ENCODE peak calls at places on chromosomes 6 and 20, in seven cellular contexts. One of them, this sample, is unnamed.

GRCh38 chr6:14964486-14964885 is 281.4 kb upstream of the JARID2 start:
- DNase-seq in EL: no peak
- DNase-seq in myocyte: no peak
- DNase-seq in stimulated activated CD4-positive, alpha-beta T cell treated with anti-CD3 and anti-CD28 coated beads, Interleukin-4, amount 100 ng/mL, for 1 hour: no peak
- DNase-seq in HCEC 1CT: no peak
- DNase-seq in coronary artery: no peak
- DNase-seq in AG04450: no peak
- DNase-seq in this sample: no peak

GRCh38 chr6:2432258-2432657 is 186.9 kb upstream of the GMDS start:
- DNase-seq in myocyte: peak
- DNase-seq in coronary artery: no peak
- DNase-seq in EL: peak
- DNase-seq in AG04450: peak
- DNase-seq in stimulated activated CD4-positive, alpha-beta T cell treated with anti-CD3 and anti-CD28 coated beads, Interleukin-4, amount 100 ng/mL, for 1 hour: no peak
- DNase-seq in HCEC 1CT: peak
- DNase-seq in this sample: no peak

GRCh38 chr20:7851031-7851490 is 89.2 kb downstream of the HAO1 start:
- DNase-seq in EL: peak
- DNase-seq in coronary artery: no peak
- DNase-seq in HCEC 1CT: peak
- DNase-seq in AG04450: no peak
- DNase-seq in stimulated activated CD4-positive, alpha-beta T cell treated with anti-CD3 and anti-CD28 coated beads, Interleukin-4, amount 100 ng/mL, for 1 hour: no peak
- DNase-seq in myocyte: no peak
- DNase-seq in this sample: no peak

GRCh38 chr6:83311231-83311630 is 118.1 kb downstream of the RWDD2A start:
- DNase-seq in HCEC 1CT: peak
- DNase-seq in coronary artery: no peak
- DNase-seq in stimulated activated CD4-positive, alpha-beta T cell treated with anti-CD3 and anti-CD28 coated beads, Interleukin-4, amount 100 ng/mL, for 1 hour: no peak
- DNase-seq in AG04450: no peak
- DNase-seq in myocyte: no peak
- DNase-seq in EL: peak
- DNase-seq in this sample: no peak

GRCh38 chr6:72559067-72559466 is 62.8 kb upstream of the KCNQ5 start:
- DNase-seq in coronary artery: no peak
- DNase-seq in AG04450: no peak
- DNase-seq in HCEC 1CT: no peak
- DNase-seq in stimulated activated CD4-positive, alpha-beta T cell treated with anti-CD3 and anti-CD28 coated beads, Interleukin-4, amount 100 ng/mL, for 1 hour: no peak
- DNase-seq in EL: no peak
- DNase-seq in myocyte: no peak
- DNase-seq in this sample: no peak

GRCh38 chr20:25139061-25139705 is 56.3 kb upstream of the ENTPD6 start:
- DNase-seq in HCEC 1CT: no peak
- DNase-seq in stimulated activated CD4-positive, alpha-beta T cell treated with anti-CD3 and anti-CD28 coated beads, Interleukin-4, amount 100 ng/mL, for 1 hour: no peak
- DNase-seq in AG04450: no peak
- DNase-seq in myocyte: no peak
- DNase-seq in coronary artery: peak
- DNase-seq in EL: no peak
- DNase-seq in this sample: no peak

GRCh38 chr6:118188561-118188960 is 281.5 kb downstream of the SLC35F1 start:
- DNase-seq in myocyte: no peak
- DNase-seq in coronary artery: no peak
- DNase-seq in HCEC 1CT: no peak
- DNase-seq in AG04450: no peak
- DNase-seq in stimulated activated CD4-positive, alpha-beta T cell treated with anti-CD3 and anti-CD28 coated beads, Interleukin-4, amount 100 ng/mL, for 1 hour: no peak
- DNase-seq in EL: no peak
- DNase-seq in this sample: no peak

GRCh38 chr6:55286824-55287223 is 40.4 kb upstream of the GFRAL start:
- DNase-seq in AG04450: no peak
- DNase-seq in stimulated activated CD4-positive, alpha-beta T cell treated with anti-CD3 and anti-CD28 coated beads, Interleukin-4, amount 100 ng/mL, for 1 hour: no peak
- DNase-seq in myocyte: no peak
- DNase-seq in HCEC 1CT: no peak
- DNase-seq in coronary artery: no peak
- DNase-seq in EL: no peak
- DNase-seq in this sample: no peak

GRCh38 chr6:170152111-170152926 is 138.6 kb downstream of the DLL1 start:
- DNase-seq in myocyte: no peak
- DNase-seq in coronary artery: no peak
- DNase-seq in stimulated activated CD4-positive, alpha-beta T cell treated with anti-CD3 and anti-CD28 coated beads, Interleukin-4, amount 100 ng/mL, for 1 hour: no peak
- DNase-seq in EL: no peak
- DNase-seq in AG04450: no peak
- DNase-seq in HCEC 1CT: no peak
- DNase-seq in this sample: no peak

GRCh38 chr6:84892666-84893065 is 128.3 kb upstream of the TBX18 start:
- DNase-seq in myocyte: no peak
- DNase-seq in stimulated activated CD4-positive, alpha-beta T cell treated with anti-CD3 and anti-CD28 coated beads, Interleukin-4, amount 100 ng/mL, for 1 hour: no peak
- DNase-seq in AG04450: no peak
- DNase-seq in HCEC 1CT: peak
- DNase-seq in coronary artery: no peak
- DNase-seq in EL: peak
- DNase-seq in this sample: no peak

GRCh38 chr6:159898519-159898918 is 7.7 kb downstream of the MAS1 start:
- DNase-seq in HCEC 1CT: no peak
- DNase-seq in stimulated activated CD4-positive, alpha-beta T cell treated with anti-CD3 and anti-CD28 coated beads, Interleukin-4, amount 100 ng/mL, for 1 hour: no peak
- DNase-seq in coronary artery: no peak
- DNase-seq in myocyte: no peak
- DNase-seq in EL: no peak
- DNase-seq in AG04450: no peak
- DNase-seq in this sample: no peak

GRCh38 chr20:51428451-51429143 is 113.9 kb downstream of the NFATC2 start:
- DNase-seq in HCEC 1CT: no peak
- DNase-seq in coronary artery: peak
- DNase-seq in myocyte: no peak
- DNase-seq in EL: no peak
- DNase-seq in stimulated activated CD4-positive, alpha-beta T cell treated with anti-CD3 and anti-CD28 coated beads, Interleukin-4, amount 100 ng/mL, for 1 hour: no peak
- DNase-seq in AG04450: no peak
- DNase-seq in this sample: no peak

GRCh38 chr20:3783068-3783489 is 1.8 kb upstream of the SPEF1 start:
- DNase-seq in EL: no peak
- DNase-seq in myocyte: no peak
- DNase-seq in HCEC 1CT: no peak
- DNase-seq in stimulated activated CD4-positive, alpha-beta T cell treated with anti-CD3 and anti-CD28 coated beads, Interleukin-4, amount 100 ng/mL, for 1 hour: no peak
- DNase-seq in AG04450: no peak
- DNase-seq in coronary artery: no peak
- DNase-seq in this sample: peak

GRCh38 chr20:57849126-57849867 is 139.5 kb upstream of the PMEPA1 start:
- DNase-seq in coronary artery: peak
- DNase-seq in HCEC 1CT: no peak
- DNase-seq in myocyte: no peak
- DNase-seq in EL: no peak
- DNase-seq in stimulated activated CD4-positive, alpha-beta T cell treated with anti-CD3 and anti-CD28 coated beads, Interleukin-4, amount 100 ng/mL, for 1 hour: no peak
- DNase-seq in AG04450: no peak
- DNase-seq in this sample: peak

GRCh38 chr6:128463942-128464341 is 56.5 kb downstream of the PTPRK start:
- DNase-seq in coronary artery: no peak
- DNase-seq in myocyte: peak
- DNase-seq in EL: peak
- DNase-seq in AG04450: no peak
- DNase-seq in stimulated activated CD4-positive, alpha-beta T cell treated with anti-CD3 and anti-CD28 coated beads, Interleukin-4, amount 100 ng/mL, for 1 hour: no peak
- DNase-seq in HCEC 1CT: peak
- DNase-seq in this sample: no peak

GRCh38 chr20:22373164-22373895 is 211.0 kb downstream of the FOXA2 start:
- DNase-seq in stimulated activated CD4-positive, alpha-beta T cell treated with anti-CD3 and anti-CD28 coated beads, Interleukin-4, amount 100 ng/mL, for 1 hour: no peak
- DNase-seq in coronary artery: no peak
- DNase-seq in myocyte: no peak
- DNase-seq in HCEC 1CT: no peak
- DNase-seq in AG04450: no peak
- DNase-seq in EL: no peak
- DNase-seq in this sample: no peak

GRCh38 chr20:2706688-2707352 is 14.2 kb downstream of the EBF4 start:
- DNase-seq in stimulated activated CD4-positive, alpha-beta T cell treated with anti-CD3 and anti-CD28 coated beads, Interleukin-4, amount 100 ng/mL, for 1 hour: no peak
- DNase-seq in HCEC 1CT: no peak
- DNase-seq in myocyte: no peak
- DNase-seq in coronary artery: peak
- DNase-seq in EL: no peak
- DNase-seq in AG04450: no peak
- DNase-seq in this sample: peak

GRCh38 chr6:86306210-86306609 is 631.1 kb upstream of the HTR1E start:
- DNase-seq in EL: no peak
- DNase-seq in stimulated activated CD4-positive, alpha-beta T cell treated with anti-CD3 and anti-CD28 coated beads, Interleukin-4, amount 100 ng/mL, for 1 hour: no peak
- DNase-seq in HCEC 1CT: no peak
- DNase-seq in AG04450: no peak
- DNase-seq in coronary artery: no peak
- DNase-seq in myocyte: no peak
- DNase-seq in this sample: no peak

GRCh38 chr20:50354690-50355592 is 155.2 kb upstream of the PTPN1 start:
- DNase-seq in coronary artery: no peak
- DNase-seq in EL: no peak
- DNase-seq in myocyte: no peak
- DNase-seq in AG04450: no peak
- DNase-seq in HCEC 1CT: no peak
- DNase-seq in stimulated activated CD4-positive, alpha-beta T cell treated with anti-CD3 and anti-CD28 coated beads, Interleukin-4, amount 100 ng/mL, for 1 hour: no peak
- DNase-seq in this sample: no peak

GRCh38 chr20:64101731-64102621 is 5.4 kb downstream of the NPBWR2 start:
- DNase-seq in stimulated activated CD4-positive, alpha-beta T cell treated with anti-CD3 and anti-CD28 coated beads, Interleukin-4, amount 100 ng/mL, for 1 hour: peak
- DNase-seq in HCEC 1CT: no peak
- DNase-seq in EL: no peak
- DNase-seq in coronary artery: no peak
- DNase-seq in AG04450: no peak
- DNase-seq in myocyte: no peak
- DNase-seq in this sample: no peak

GRCh38 chr6:2850480-2851150 is 9.0 kb upstream of the SERPINB1 start:
- DNase-seq in stimulated activated CD4-positive, alpha-beta T cell treated with anti-CD3 and anti-CD28 coated beads, Interleukin-4, amount 100 ng/mL, for 1 hour: no peak
- DNase-seq in EL: peak
- DNase-seq in coronary artery: no peak
- DNase-seq in HCEC 1CT: peak
- DNase-seq in myocyte: peak
- DNase-seq in AG04450: no peak
- DNase-seq in this sample: no peak

GRCh38 chr20:52033313-52033712 is 158.3 kb downstream of the ZFP64 start:
- DNase-seq in stimulated activated CD4-positive, alpha-beta T cell treated with anti-CD3 and anti-CD28 coated beads, Interleukin-4, amount 100 ng/mL, for 1 hour: no peak
- DNase-seq in coronary artery: no peak
- DNase-seq in HCEC 1CT: no peak
- DNase-seq in AG04450: no peak
- DNase-seq in myocyte: no peak
- DNase-seq in EL: peak
- DNase-seq in this sample: no peak

GRCh38 chr6:33744895-33745546 is 1.7 kb downstream of the IP6K3 start:
- DNase-seq in EL: peak
- DNase-seq in stimulated activated CD4-positive, alpha-beta T cell treated with anti-CD3 and anti-CD28 coated beads, Interleukin-4, amount 100 ng/mL, for 1 hour: no peak
- DNase-seq in HCEC 1CT: no peak
- DNase-seq in myocyte: peak
- DNase-seq in coronary artery: no peak
- DNase-seq in AG04450: no peak
- DNase-seq in this sample: no peak

GRCh38 chr6:132964101-132964867 is 149.9 kb downstream of the RPS12 start:
- DNase-seq in coronary artery: no peak
- DNase-seq in myocyte: peak
- DNase-seq in stimulated activated CD4-positive, alpha-beta T cell treated with anti-CD3 and anti-CD28 coated beads, Interleukin-4, amount 100 ng/mL, for 1 hour: no peak
- DNase-seq in EL: peak
- DNase-seq in HCEC 1CT: peak
- DNase-seq in AG04450: no peak
- DNase-seq in this sample: no peak

GRCh38 chr6:40599580-40599979 is 12.4 kb upstream of the LRFN2 start:
- DNase-seq in stimulated activated CD4-positive, alpha-beta T cell treated with anti-CD3 and anti-CD28 coated beads, Interleukin-4, amount 100 ng/mL, for 1 hour: no peak
- DNase-seq in EL: no peak
- DNase-seq in coronary artery: no peak
- DNase-seq in myocyte: no peak
- DNase-seq in AG04450: no peak
- DNase-seq in HCEC 1CT: no peak
- DNase-seq in this sample: no peak

GRCh38 chr6:41512146-41512701 is 34.0 kb upstream of the FOXP4 start:
- DNase-seq in myocyte: no peak
- DNase-seq in coronary artery: no peak
- DNase-seq in HCEC 1CT: no peak
- DNase-seq in AG04450: no peak
- DNase-seq in stimulated activated CD4-positive, alpha-beta T cell treated with anti-CD3 and anti-CD28 coated beads, Interleukin-4, amount 100 ng/mL, for 1 hour: no peak
- DNase-seq in EL: no peak
- DNase-seq in this sample: no peak

GRCh38 chr6:70599187-70599586 is 32.5 kb downstream of the SDHAF4 start:
- DNase-seq in AG04450: no peak
- DNase-seq in HCEC 1CT: no peak
- DNase-seq in stimulated activated CD4-positive, alpha-beta T cell treated with anti-CD3 and anti-CD28 coated beads, Interleukin-4, amount 100 ng/mL, for 1 hour: no peak
- DNase-seq in coronary artery: no peak
- DNase-seq in EL: no peak
- DNase-seq in myocyte: no peak
- DNase-seq in this sample: no peak

GRCh38 chr6:150417899-150418824 is 49.4 kb downstream of the IYD start:
- DNase-seq in stimulated activated CD4-positive, alpha-beta T cell treated with anti-CD3 and anti-CD28 coated beads, Interleukin-4, amount 100 ng/mL, for 1 hour: no peak
- DNase-seq in coronary artery: no peak
- DNase-seq in myocyte: peak
- DNase-seq in HCEC 1CT: peak
- DNase-seq in AG04450: peak
- DNase-seq in EL: peak
- DNase-seq in this sample: no peak

GRCh38 chr6:11298651-11299420 is 66.4 kb upstream of the NEDD9 start:
- DNase-seq in EL: no peak
- DNase-seq in myocyte: no peak
- DNase-seq in HCEC 1CT: no peak
- DNase-seq in coronary artery: no peak
- DNase-seq in AG04450: no peak
- DNase-seq in stimulated activated CD4-positive, alpha-beta T cell treated with anti-CD3 and anti-CD28 coated beads, Interleukin-4, amount 100 ng/mL, for 1 hour: no peak
- DNase-seq in this sample: no peak

GRCh38 chr20:52179331-52180166 is 12.0 kb downstream of the ZFP64 start:
- DNase-seq in EL: no peak
- DNase-seq in HCEC 1CT: no peak
- DNase-seq in AG04450: no peak
- DNase-seq in myocyte: peak
- DNase-seq in coronary artery: no peak
- DNase-seq in stimulated activated CD4-positive, alpha-beta T cell treated with anti-CD3 and anti-CD28 coated beads, Interleukin-4, amount 100 ng/mL, for 1 hour: no peak
- DNase-seq in this sample: no peak

GRCh38 chr6:31821301-31822037 is 6.1 kb upstream of the HSPA1B start:
- DNase-seq in AG04450: no peak
- DNase-seq in HCEC 1CT: peak
- DNase-seq in EL: peak
- DNase-seq in stimulated activated CD4-positive, alpha-beta T cell treated with anti-CD3 and anti-CD28 coated beads, Interleukin-4, amount 100 ng/mL, for 1 hour: peak
- DNase-seq in coronary artery: no peak
- DNase-seq in myocyte: peak
- DNase-seq in this sample: no peak

GRCh38 chr6:108671175-108671574 is 110.5 kb downstream of the FOXO3 start:
- DNase-seq in stimulated activated CD4-positive, alpha-beta T cell treated with anti-CD3 and anti-CD28 coated beads, Interleukin-4, amount 100 ng/mL, for 1 hour: no peak
- DNase-seq in EL: no peak
- DNase-seq in HCEC 1CT: no peak
- DNase-seq in coronary artery: no peak
- DNase-seq in AG04450: no peak
- DNase-seq in myocyte: no peak
- DNase-seq in this sample: no peak

GRCh38 chr6:37536462-37537225 is 37.0 kb upstream of the CCDC167 start:
- DNase-seq in EL: no peak
- DNase-seq in myocyte: no peak
- DNase-seq in HCEC 1CT: no peak
- DNase-seq in AG04450: no peak
- DNase-seq in coronary artery: no peak
- DNase-seq in stimulated activated CD4-positive, alpha-beta T cell treated with anti-CD3 and anti-CD28 coated beads, Interleukin-4, amount 100 ng/mL, for 1 hour: no peak
- DNase-seq in this sample: no peak

GRCh38 chr6:20706293-20707165 is 172.3 kb downstream of the CDKAL1 start:
- DNase-seq in EL: peak
- DNase-seq in myocyte: peak
- DNase-seq in HCEC 1CT: peak
- DNase-seq in AG04450: peak
- DNase-seq in stimulated activated CD4-positive, alpha-beta T cell treated with anti-CD3 and anti-CD28 coated beads, Interleukin-4, amount 100 ng/mL, for 1 hour: no peak
- DNase-seq in coronary artery: no peak
- DNase-seq in this sample: no peak

GRCh38 chr6:56656466-56656865 is 13.8 kb upstream of the DST start:
- DNase-seq in HCEC 1CT: no peak
- DNase-seq in AG04450: no peak
- DNase-seq in EL: no peak
- DNase-seq in myocyte: no peak
- DNase-seq in stimulated activated CD4-positive, alpha-beta T cell treated with anti-CD3 and anti-CD28 coated beads, Interleukin-4, amount 100 ng/mL, for 1 hour: no peak
- DNase-seq in coronary artery: no peak
- DNase-seq in this sample: no peak

GRCh38 chr6:35146453-35146852 is 5.3 kb upstream of the TCP11 start:
- DNase-seq in coronary artery: no peak
- DNase-seq in HCEC 1CT: no peak
- DNase-seq in myocyte: peak
- DNase-seq in EL: peak
- DNase-seq in stimulated activated CD4-positive, alpha-beta T cell treated with anti-CD3 and anti-CD28 coated beads, Interleukin-4, amount 100 ng/mL, for 1 hour: peak
- DNase-seq in AG04450: no peak
- DNase-seq in this sample: no peak

GRCh38 chr6:134908906-134909516 is 40.9 kb downstream of the ALDH8A1 start:
- DNase-seq in myocyte: peak
- DNase-seq in EL: peak
- DNase-seq in coronary artery: peak
- DNase-seq in stimulated activated CD4-positive, alpha-beta T cell treated with anti-CD3 and anti-CD28 coated beads, Interleukin-4, amount 100 ng/mL, for 1 hour: no peak
- DNase-seq in HCEC 1CT: peak
- DNase-seq in AG04450: peak
- DNase-seq in this sample: peak

GRCh38 chr6:107116328-107116892 is 1.1 kb upstream of the BEND3 start:
- DNase-seq in coronary artery: no peak
- DNase-seq in AG04450: no peak
- DNase-seq in myocyte: no peak
- DNase-seq in stimulated activated CD4-positive, alpha-beta T cell treated with anti-CD3 and anti-CD28 coated beads, Interleukin-4, amount 100 ng/mL, for 1 hour: peak
- DNase-seq in HCEC 1CT: peak
- DNase-seq in EL: peak
- DNase-seq in this sample: no peak

This sample was measured in vagina.